ENCODE peak calls at places on chromosome 4, in six cellular contexts. T is body of pancreas, C is cardiac muscle cell, J is stomach, U is aorta, X is fibroblast of lung. K is an unnamed sample.

GRCh38 chr4:99736846-99737245 is 79.2 kb upstream of the C4orf54 start:
- DNase-seq in J (no peak), X (no peak), T (peak; percentile 66), C (no peak), U (no peak), K (no peak)

GRCh38 chr4:155819066-155819465 is 47.0 kb downstream of the ASIC5 start:
- DNase-seq in C (no peak), T (no peak), X (no peak), J (no peak), U (no peak), K (no peak)

GRCh38 chr4:79964715-79965345 is 108.2 kb downstream of the ANTXR2 start:
- DNase-seq in U (no peak), X (peak; percentile 58), J (no peak), C (peak; percentile 14), T (no peak), K (no peak)

GRCh38 chr4:39415678-39416283 is 9.1 kb downstream of the KLB start:
- DNase-seq in J (no peak), U (no peak), X (no peak), C (no peak), T (no peak), K (no peak)

GRCh38 chr4:95204267-95204835 is 344.4 kb downstream of the UNC5C start:
- DNase-seq in C (no peak), J (no peak), U (no peak), T (no peak), X (peak; percentile 72), K (no peak)

GRCh38 chr4:137471895-137472294 is 60.4 kb downstream of the PCDH18 start:
- DNase-seq in X (peak; percentile 26), T (no peak), U (no peak), C (no peak), J (no peak), K (no peak)

GRCh38 chr4:168480991-168481588 is 798 bp upstream of the DDX60L start:
- DNase-seq in X (peak; percentile 87), T (peak; percentile 29), C (no peak), U (no peak), J (no peak), K (peak; percentile 21)

GRCh38 chr4:146916479-146917076 is 29.1 kb downstream of the TTC29 start:
- DNase-seq in J (no peak), U (no peak), X (peak; percentile 29), T (peak; percentile 13), C (peak; percentile 39), K (peak; percentile 33)

GRCh38 chr4:48939785-48940184 is 33.2 kb upstream of the OCIAD2 start:
- DNase-seq in X (peak; percentile 94), U (no peak), C (no peak), J (no peak), T (no peak), K (no peak)

GRCh38 chr4:54904953-54905352 is 220.4 kb downstream of the KDR start:
- DNase-seq in U (no peak), X (no peak), T (no peak), J (no peak), C (no peak), K (no peak)

GRCh38 chr4:153610623-153611376 is 73.3 kb upstream of the TLR2 start:
- DNase-seq in C (no peak), U (no peak), T (no peak), J (no peak), X (no peak), K (no peak)
- H3K36me3 ChIP-seq in C (no peaks in the 10 kb centered on the region), U (no peaks in the 10 kb centered on the region), T (peaks cover 22% of the 10 kb centered on the region), J (peaks cover 61% of the 10 kb centered on the region), X (no peaks in the 10 kb centered on the region), K (no peaks in the 10 kb centered on the region)

DNA sequence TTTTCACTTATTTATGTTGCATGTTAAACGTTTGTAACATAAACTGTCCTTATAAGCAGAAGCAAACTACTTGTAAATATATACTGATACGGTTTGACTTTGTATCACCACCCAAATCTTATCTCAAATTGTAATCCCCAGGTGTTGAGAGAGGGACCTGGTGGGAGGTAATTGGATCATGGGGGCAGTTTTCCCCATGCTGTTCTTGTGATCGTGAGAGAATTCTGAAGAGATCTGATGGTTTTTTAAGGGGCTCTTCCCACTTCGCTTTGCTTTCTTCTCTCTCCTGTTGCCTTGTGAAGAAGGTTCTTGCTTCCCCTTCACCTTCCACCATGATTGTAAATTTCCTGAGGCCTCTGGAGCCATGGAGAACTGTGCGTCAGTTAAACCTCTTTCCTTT is 87.1 kb upstream of the MAPK10 start:
- DNase-seq in T (no peak), U (no peak), C (no peak), J (no peak), X (no peak), K (no peak)
- H3K4me1 ChIP-seq in T (no peaks in the 10 kb centered on the region), U (peaks cover 3% of the 10 kb centered on the region), C (no peaks in the 10 kb centered on the region), J (no peaks in the 10 kb centered on the region), X (peaks cover 5% of the 10 kb centered on the region), K (peaks cover 29% of the 10 kb centered on the region)

DNA sequence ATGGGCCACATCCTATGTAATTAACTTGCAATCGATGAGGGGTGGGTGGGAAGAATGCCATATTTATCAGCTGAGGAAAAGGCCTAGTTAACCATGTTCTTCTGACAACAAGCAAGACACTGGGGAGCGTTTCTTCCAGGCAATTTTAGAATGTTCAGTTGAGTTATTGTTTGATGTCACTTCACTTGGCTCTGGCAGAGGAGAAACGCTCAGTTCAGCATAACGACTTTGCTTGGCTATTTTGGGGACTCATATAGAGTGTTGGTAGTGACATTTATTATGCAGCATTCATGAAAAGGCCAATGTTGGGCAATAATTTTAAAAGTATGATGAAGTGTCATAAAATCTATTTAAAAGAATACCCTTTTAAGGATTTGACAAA is 650 bp downstream of the SYNPO2 start:
- DNase-seq in T (no peak), J (no peak), U (no peak), C (peak; percentile 11), X (no peak), K (no peak)
- H3K4me3 ChIP-seq in T (no peak overlapping the region), J (peak overlapping the region; percentile 52), U (peak overlapping the region; percentile 69), C (peak overlapping the region; percentile 75), X (peak overlapping the region; percentile 61), K (peak overlapping the region; percentile 25)

DNA sequence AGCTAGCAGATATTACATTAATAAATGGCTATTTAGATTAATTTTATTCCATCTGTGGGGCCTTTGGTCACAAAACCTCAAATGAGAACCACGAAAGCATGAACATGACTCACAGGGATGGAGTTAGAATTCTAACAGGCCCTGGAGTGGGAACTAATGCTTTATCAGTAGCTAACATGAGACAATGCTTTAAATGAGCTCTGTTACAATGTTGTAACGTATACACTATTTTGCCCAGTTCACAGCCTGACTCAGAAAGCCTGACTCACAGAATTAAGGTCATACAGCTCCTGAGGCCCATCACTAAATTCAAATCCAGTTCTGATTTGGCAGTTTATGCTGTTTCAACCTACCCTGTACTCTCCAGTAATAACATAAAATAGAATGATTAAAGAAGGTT is 23.2 kb downstream of the VEGFC start:
- DNase-seq in U (no peak), X (peak; percentile 98), J (no peak), C (no peak), T (no peak), K (no peak)
- H3K36me3 ChIP-seq in U (no peaks in the 10 kb centered on the region), X (no peaks in the 10 kb centered on the region), J (no peaks in the 10 kb centered on the region), C (no peaks in the 10 kb centered on the region), T (no peaks in the 10 kb centered on the region), K (no peaks in the 10 kb centered on the region)

GRCh38 chr4:16118090-16118489 is 34.3 kb upstream of the PROM1 start:
- DNase-seq in U (no peak), J (no peak), T (no peak), C (no peak), X (no peak), K (no peak)
- H3K4me1 ChIP-seq in U (peaks cover 10% of the 10 kb centered on the region), J (no peaks in the 10 kb centered on the region), T (no peaks in the 10 kb centered on the region), C (peaks cover 19% of the 10 kb centered on the region), X (no peaks in the 10 kb centered on the region), K (no peaks in the 10 kb centered on the region)

GRCh38 chr4:7902101-7902553 is 37.5 kb downstream of the AFAP1 start:
- DNase-seq in T (no peak), C (no peak), X (no peak), U (no peak), J (no peak), K (no peak)
- H3K4me3 ChIP-seq in T (no peak overlapping the region), C (no peak overlapping the region), X (no peak overlapping the region), U (no peak overlapping the region), J (no peak overlapping the region), K (no peak overlapping the region)

GRCh38 chr4:185416955-185417354 is 8.8 kb downstream of the UFSP2 start:
- DNase-seq in C (no peak), U (no peak), T (no peak), J (no peak), X (no peak), K (no peak)
- H3K36me3 ChIP-seq in C (peaks cover 42% of the 10 kb centered on the region), U (no peaks in the 10 kb centered on the region), T (peaks cover 3% of the 10 kb centered on the region), J (peaks cover 80% of the 10 kb centered on the region), X (no peaks in the 10 kb centered on the region), K (peaks cover 38% of the 10 kb centered on the region)

DNA sequence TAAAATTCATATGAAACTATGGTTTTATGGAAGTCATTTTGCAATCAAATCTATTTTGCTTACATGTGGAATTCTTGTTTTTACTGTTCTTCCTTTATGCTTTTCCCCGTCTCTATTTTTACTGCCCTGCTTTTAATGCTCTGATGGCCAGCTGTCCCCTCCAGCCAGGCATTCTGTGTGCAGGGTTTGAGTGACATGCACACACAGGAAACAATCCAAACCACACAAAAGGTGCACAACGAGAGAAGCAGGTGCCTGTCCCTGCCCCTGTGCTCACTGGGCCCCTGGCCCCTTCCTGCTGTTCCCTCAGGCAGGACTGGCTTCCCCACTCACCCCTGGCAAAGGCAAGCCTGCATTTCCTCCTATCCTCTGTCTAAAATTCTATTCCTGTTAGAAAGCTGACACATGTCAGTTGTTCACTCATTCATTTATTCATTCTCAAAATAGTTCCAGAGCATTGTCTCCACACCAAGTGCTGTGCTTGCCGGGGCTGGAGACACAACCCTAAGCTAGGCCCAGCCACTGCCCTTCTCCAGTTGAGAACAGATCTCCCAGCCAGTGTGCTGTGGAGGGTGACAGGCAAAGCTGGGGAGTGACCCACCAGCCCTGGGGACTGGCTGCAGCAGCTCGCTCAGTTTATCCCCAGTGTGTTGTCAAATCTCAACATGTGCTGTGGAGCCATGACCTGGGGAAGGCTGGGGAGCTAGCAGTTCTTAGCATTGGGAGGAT is 346.3 kb downstream of the FBXW7 start:
- DNase-seq in C (no peak), U (no peak), X (no peak), T (no peak), J (no peak), K (no peak)
- H3K4me1 ChIP-seq in C (no peaks in the 10 kb centered on the region), U (no peaks in the 10 kb centered on the region), X (no peaks in the 10 kb centered on the region), T (no peaks in the 10 kb centered on the region), J (no peaks in the 10 kb centered on the region), K (no peaks in the 10 kb centered on the region)

DNA sequence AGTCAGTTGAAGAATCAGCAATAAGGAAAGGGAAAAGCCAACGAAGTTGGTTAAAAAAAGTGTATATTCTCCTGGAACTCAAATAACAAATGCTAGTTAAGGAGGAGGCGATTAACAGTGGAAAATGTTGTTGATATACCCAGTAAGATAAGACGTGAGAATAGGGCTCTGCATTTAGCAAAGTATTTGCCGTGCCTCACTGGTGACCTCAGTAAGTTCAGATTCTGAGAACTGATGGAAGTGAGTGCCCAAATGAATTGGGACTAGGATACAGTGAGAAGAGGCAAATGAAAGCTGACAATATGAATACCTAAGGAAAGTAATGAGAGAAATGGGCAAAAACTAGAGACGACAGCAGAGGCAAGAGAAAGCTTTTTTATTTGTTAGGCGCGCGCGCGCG is 3.5 kb downstream of the TECRL start:
- DNase-seq in U (no peak), C (peak; percentile 46), T (no peak), J (no peak), X (no peak), K (no peak)
- H3K4me3 ChIP-seq in U (no peak overlapping the region), C (peak overlapping the region; percentile 86), T (no peak overlapping the region), J (no peak overlapping the region), X (no peak overlapping the region), K (no peak overlapping the region)